ENCODE peak calls at places on chromosome 1, in seven cellular contexts. J, V, P, W, A, R and Z are unnamed samples.

GRCh38 chr1:31705080-31705866 is 1.5 kb upstream of the COL16A1 start:
- DNase-seq in R (peak; percentile 79), P (peak; percentile 83), W (peak; percentile 83), J (peak; percentile 67), A (peak; percentile 30), V (peak; percentile 60), Z (peak; percentile 59)

GRCh38 chr1:45542591-45542990 is 8.0 kb upstream of the AKR1A1 start:
- DNase-seq in W (no peak), A (no peak), P (no peak), R (no peak), V (no peak), J (no peak), Z (no peak)

GRCh38 chr1:52455686-52456085 is 51.3 kb downstream of the PRPF38A start:
- DNase-seq in P (no peak), R (no peak), V (no peak), J (no peak), W (no peak), A (no peak), Z (no peak)

GRCh38 chr1:246051909-246052518 is 455.1 kb downstream of the SMYD3 start:
- DNase-seq in R (no peak), P (no peak), W (no peak), A (no peak), V (no peak), J (no peak), Z (no peak)

GRCh38 chr1:92065042-92065441 is 10.2 kb downstream of the SETSIP start:
- DNase-seq in R (no peak), W (peak; percentile 7), J (no peak), P (no peak), V (no peak), A (no peak), Z (peak; percentile 37)

GRCh38 chr1:53862507-53862906 is 24.4 kb upstream of the NDC1 start:
- DNase-seq in J (no peak), A (no peak), P (no peak), V (no peak), R (peak; percentile 20), W (no peak), Z (no peak)

GRCh38 chr1:229714964-229715603 is 89.0 kb downstream of the URB2 start:
- DNase-seq in J (no peak), W (peak; percentile 66), A (peak; percentile 17), P (no peak), V (no peak), R (peak; percentile 33), Z (peak; percentile 76)

GRCh38 chr1:85201340-85202091 is 700 bp upstream of the SYDE2 start:
- DNase-seq in W (peak; percentile 82), P (peak; percentile 51), J (peak; percentile 49), R (peak; percentile 67), A (peak; percentile 80), V (peak; percentile 88), Z (peak; percentile 84)